ENCODE peak calls at places on chromosome 4, in four cellular contexts. D is dermis blood vessel endothelial cell; G is SW 1271; J is stimulated activated CD8-positive, alpha-beta memory T cell treated with anti-CD3 and anti-CD28 coated beads, Interleukin-15, amount 100 ng/mL, for 4 hours. H is an unnamed sample.

GRCh38 chr4:172356002-172356401 is 542.8 kb downstream of the GALNTL6 start:
- DNase-seq in J (no peak), D (no peak), G (no peak), H (no peak)

GRCh38 chr4:98627883-98628282 is 30.5 kb downstream of the TSPAN5 start:
- DNase-seq in G (no peak), J (no peak), D (peak; percentile 50), H (no peak)

GRCh38 chr4:74284074-74284473 is 24.2 kb upstream of the EPGN start:
- DNase-seq in G (no peak), J (no peak), D (peak; percentile 2), H (no peak)

GRCh38 chr4:146567396-146567795 is 45.7 kb upstream of the SLC10A7 start:
- DNase-seq in G (no peak), J (no peak), D (no peak), H (no peak)

GRCh38 chr4:150297861-150298474 is 219.7 kb downstream of the DCLK2 start:
- DNase-seq in D (peak; percentile 81), G (peak; percentile 1), J (no peak), H (no peak)

GRCh38 chr4:73816814-73817213 is 19.7 kb upstream of the CXCL6 start:
- DNase-seq in G (no peak), J (no peak), D (peak; percentile 79), H (peak; percentile 91)

GRCh38 chr4:139763668-139764067 is 98.0 kb downstream of the MGST2 start:
- DNase-seq in D (peak; percentile 63), G (no peak), J (no peak), H (no peak)

GRCh38 chr4:169338246-169338645 is 67.5 kb upstream of the SH3RF1 start:
- DNase-seq in G (no peak), D (no peak), J (no peak), H (no peak)

GRCh38 chr4:40886931-40887330 is 137.2 kb downstream of the NSUN7 start:
- DNase-seq in G (no peak), D (no peak), J (no peak), H (no peak)

GRCh38 chr4:71974681-71975080 is 57.1 kb upstream of the NPFFR2 start:
- DNase-seq in G (no peak), D (no peak), J (no peak), H (peak; percentile 2)

GRCh38 chr4:26171953-26172352 is 148.9 kb upstream of the RBPJ start:
- DNase-seq in J (no peak), D (no peak), G (no peak), H (no peak)

GRCh38 chr4:30362436-30362835 is 357.7 kb upstream of the PCDH7 start:
- DNase-seq in D (no peak), G (no peak), J (no peak), H (no peak)

GRCh38 chr4:177369372-177369771 is 59.7 kb downstream of the NEIL3 start:
- DNase-seq in G (no peak), D (no peak), J (no peak), H (no peak)

GRCh38 chr4:186881521-186882220 is 158.0 kb upstream of the FAT1 start:
- DNase-seq in J (no peak), G (no peak), D (no peak), H (peak; percentile 26)

GRCh38 chr4:67152976-67153375 is 392.3 kb downstream of the CENPC start:
- DNase-seq in J (no peak), D (no peak), G (no peak), H (no peak)

GRCh38 chr4:15470149-15470520 is 453 bp downstream of the CC2D2A start:
- DNase-seq in J (no peak), G (no peak), D (no peak), H (no peak)

GRCh38 chr4:531721-532565 is 32.9 kb downstream of the PIGG start:
- DNase-seq in J (no peak), G (no peak), D (no peak), H (no peak)

GRCh38 chr4:98720871-98721480 is 62.6 kb upstream of the TSPAN5 start:
- DNase-seq in J (no peak), G (no peak), D (no peak), H (peak; percentile 40)

GRCh38 chr4:14177987-14178386 is 550.5 kb upstream of the BOD1L1 start:
- DNase-seq in G (no peak), D (peak; percentile 8), J (no peak), H (no peak)

GRCh38 chr4:42865572-42866189 is 26.8 kb upstream of the GRXCR1 start:
- DNase-seq in D (peak; percentile 72), G (peak; percentile 9), J (no peak), H (peak; percentile 8)

GRCh38 chr4:164508836-164509235 is 245.1 kb upstream of the SMIM31 start:
- DNase-seq in J (no peak), D (no peak), G (no peak), H (no peak)

GRCh38 chr4:15395342-15395741 is 32.5 kb upstream of the C1QTNF7 start:
- DNase-seq in J (no peak), G (no peak), D (no peak), H (no peak)

GRCh38 chr4:159764343-159764952 is 661.6 kb downstream of the RAPGEF2 start:
- DNase-seq in J (no peak), D (peak; percentile 55), G (no peak), H (peak; percentile 8)

GRCh38 chr4:67080158-67080557 is 465.1 kb downstream of the CENPC start:
- DNase-seq in G (no peak), J (no peak), D (no peak), H (no peak)

GRCh38 chr4:142264961-142265360 is 581.1 kb downstream of the INPP4B start:
- DNase-seq in G (no peak), D (no peak), J (no peak), H (no peak)

GRCh38 chr4:156598138-156598681 is 373.4 kb downstream of the PDGFC start:
- DNase-seq in J (no peak), D (peak; percentile 40), G (no peak), H (no peak)

GRCh38 chr4:48015678-48016077 is 803 bp downstream of the CNGA1 start:
- DNase-seq in J (no peak), D (no peak), G (no peak), H (no peak)

GRCh38 chr4:111991797-111992196 is 153.5 kb upstream of the FAM241A start:
- DNase-seq in J (no peak), G (no peak), D (peak; percentile 47), H (peak; percentile 75)

H was measured in epithelial cell of prostate.